ENCODE peak calls at places on chromosomes 4 and X, in nine cellular contexts. D is IMR-90, J is upper lobe of left lung, P is body of pancreas, U is ovary, B is K562, I is prostate gland, L is esophagus squamous epithelium, F is lower leg skin. T is an unnamed sample.

GRCh38 chr4:123446791-123447474 is 50.3 kb downstream of the SPRY1 start:
- DNase-seq in J (no peak), B (no peak), L (no peak), P (no peak), U (no peak), F (no peak), D (no peak), I (no peak), T (no peak)

GRCh38 chr4:2347190-2347589 is 71.3 kb downstream of the ZFYVE28 start:
- DNase-seq in B (no peak), L (no peak), P (no peak), F (no peak), J (no peak), U (no peak), D (no peak), I (no peak), T (no peak)

GRCh38 chr4:171118091-171118490 is 695.1 kb upstream of the GALNTL6 start:
- DNase-seq in B (no peak), D (no peak), U (no peak), I (no peak), J (no peak), P (no peak), F (no peak), L (no peak), T (no peak)

GRCh38 chr4:158459085-158459820 is 62.4 kb upstream of the RXFP1 start:
- DNase-seq in F (no peak), L (no peak), D (no peak), U (no peak), P (no peak), B (peak), I (no peak), J (no peak), T (no peak)

GRCh38 chr4:153595894-153596601 is 88.0 kb upstream of the TLR2 start:
- DNase-seq in B (no peak), P (no peak), F (no peak), U (no peak), L (no peak), D (no peak), I (no peak), J (no peak), T (no peak)

GRCh38 chrX:40531056-40531826 is 49.5 kb upstream of the ATP6AP2 start:
- DNase-seq in I (peak), U (no peak), J (no peak), L (no peak), P (no peak), B (no peak), D (no peak), F (no peak), T (no peak)

GRCh38 chr4:20203508-20203907 is 48.2 kb upstream of the SLIT2 start:
- DNase-seq in B (no peak), U (no peak), P (no peak), J (no peak), D (peak), F (peak), I (no peak), L (no peak), T (no peak)

GRCh38 chrX:110667706-110668105 is 127.9 kb downstream of the CHRDL1 start:
- DNase-seq in D (no peak), U (no peak), L (no peak), B (no peak), P (no peak), F (no peak), J (no peak), I (no peak), T (no peak)

GRCh38 chr4:29467044-29467717 is 1253.0 kb upstream of the PCDH7 start:
- DNase-seq in I (no peak), U (no peak), D (peak), P (no peak), F (no peak), B (no peak), J (no peak), L (no peak), T (no peak)

GRCh38 chr4:53905281-53905934 is 159.0 kb downstream of the CHIC2 start:
- DNase-seq in D (peak), B (no peak), U (no peak), I (no peak), L (no peak), P (no peak), F (no peak), J (no peak), T (no peak)

GRCh38 chr4:181745933-181746627 is 497.1 kb upstream of the TENM3 start:
- DNase-seq in U (no peak), B (no peak), I (no peak), F (no peak), D (no peak), L (no peak), P (no peak), J (no peak), T (no peak)

GRCh38 chrX:105701310-105702052 is 120.9 kb upstream of the NRK start:
- DNase-seq in U (no peak), I (no peak), P (no peak), L (no peak), F (no peak), D (no peak), B (no peak), J (no peak), T (no peak)

GRCh38 chr4:176778063-176778462 is 14.7 kb downstream of the VEGFC start:
- DNase-seq in U (no peak), L (no peak), J (no peak), I (no peak), B (no peak), D (peak), F (no peak), P (no peak), T (no peak)

GRCh38 chrX:17559728-17560379 is 177.4 kb upstream of the SCML1 start:
- DNase-seq in L (no peak), B (no peak), J (no peak), D (peak), F (no peak), I (peak), P (peak), U (no peak), T (no peak)

GRCh38 chrX:11944486-11944885 is 186.4 kb downstream of the MSL3 start:
- DNase-seq in J (no peak), I (no peak), P (no peak), D (peak), L (no peak), U (no peak), B (peak), F (no peak), T (no peak)

GRCh38 chr4:167606551-167606950 is 372.3 kb upstream of the SPOCK3 start:
- DNase-seq in L (no peak), D (no peak), B (no peak), I (no peak), P (no peak), F (no peak), J (no peak), U (no peak), T (no peak)

GRCh38 chrX:122878269-122878668 is 305.8 kb upstream of the GRIA3 start:
- DNase-seq in L (no peak), J (no peak), I (no peak), P (no peak), B (no peak), F (no peak), D (no peak), U (no peak), T (no peak)

GRCh38 chrX:53093177-53093655 is 726 bp upstream of the KANTR start:
- DNase-seq in P (peak), J (peak), U (peak), I (peak), F (peak), B (peak), D (peak), L (no peak), T (peak)

GRCh38 chr4:88240297-88240714 is 44.1 kb downstream of the PPM1K start:
- DNase-seq in D (no peak), J (no peak), I (no peak), U (no peak), P (no peak), B (no peak), L (peak), F (peak), T (peak)

GRCh38 chr4:89797117-89797516 is 39.8 kb downstream of the SNCA start:
- DNase-seq in F (peak), J (no peak), P (no peak), U (peak), I (no peak), L (no peak), B (no peak), D (peak), T (no peak)

GRCh38 chrX:329291-329910 is 10.8 kb upstream of the GTPBP6 start:
- DNase-seq in J (peak), D (no peak), L (no peak), F (no peak), B (no peak), U (peak), I (no peak), P (no peak), T (no peak)

GRCh38 chr4:127782275-127783025 is at the start of gene HSPA4L:
- DNase-seq in U (no peak), B (no peak), D (peak), I (no peak), P (peak), J (peak), L (no peak), F (peak), T (peak)
- TF ChIP-seq POLR2A in U (peak), B (peak), D (peak), I (peak), P (peak), J (peak), L (no peak), F (no peak), T (peak)

DNA sequence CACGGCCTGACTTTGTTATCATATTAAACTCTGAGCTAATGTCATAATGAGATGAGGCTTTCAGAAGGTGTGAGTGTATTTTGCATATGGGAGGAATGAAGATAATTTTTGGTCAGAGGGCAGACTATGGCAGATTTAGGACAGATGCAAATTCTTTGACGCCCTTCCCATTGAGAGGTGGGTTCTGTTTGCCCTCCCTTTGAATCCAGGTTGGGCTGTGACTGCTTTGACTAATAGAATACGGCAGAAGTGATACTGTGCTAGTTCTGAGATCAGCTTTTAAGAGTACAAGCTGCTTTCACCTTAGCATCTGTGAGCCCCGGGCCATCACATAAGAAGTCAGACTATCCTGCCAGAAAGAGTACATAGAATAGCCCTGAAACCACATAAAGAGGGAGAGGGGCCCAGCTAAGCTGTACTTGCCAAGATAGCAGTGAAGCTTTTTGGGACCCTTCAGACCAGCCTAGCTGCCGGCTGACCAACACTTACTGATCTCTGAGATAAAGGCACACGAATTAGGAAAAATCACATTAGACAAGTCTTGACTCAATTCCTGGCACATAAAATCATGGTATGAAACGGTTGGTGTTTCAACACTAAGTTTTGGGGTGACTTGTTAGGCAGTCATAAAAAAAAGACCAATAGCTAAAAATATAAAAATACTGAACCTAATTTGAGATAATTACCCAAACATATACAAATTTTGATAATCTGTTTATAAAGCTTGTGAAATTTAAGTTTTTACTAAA is 166.7 kb upstream of the SH3RF1 start:
- DNase-seq in U (no peak), P (no peak), J (no peak), B (no peak), F (no peak), D (no peak), I (no peak), L (no peak), T (no peak)
- TF ChIP-seq POLR2A in U (no peak), P (no peak), J (no peak), B (no peak), F (no peak), D (no peak), I (no peak), L (no peak), T (no peak)

GRCh38 chr4:70901607-70901983 is 574 bp upstream of the MOB1B start:
- DNase-seq in D (no peak), L (no peak), U (no peak), I (peak), B (no peak), P (no peak), J (no peak), F (no peak), T (no peak)

GRCh38 chr4:70903282-70903603 is 1.1 kb downstream of the MOB1B start:
- DNase-seq in J (no peak), P (no peak), L (no peak), B (peak), F (no peak), I (no peak), U (no peak), D (no peak), T (peak)

GRCh38 chr4:70902577-70903281 is 560 bp downstream of the MOB1B start:
- DNase-seq in J (no peak), P (no peak), L (no peak), D (peak), B (no peak), I (peak), F (no peak), U (peak), T (no peak)

DNA sequence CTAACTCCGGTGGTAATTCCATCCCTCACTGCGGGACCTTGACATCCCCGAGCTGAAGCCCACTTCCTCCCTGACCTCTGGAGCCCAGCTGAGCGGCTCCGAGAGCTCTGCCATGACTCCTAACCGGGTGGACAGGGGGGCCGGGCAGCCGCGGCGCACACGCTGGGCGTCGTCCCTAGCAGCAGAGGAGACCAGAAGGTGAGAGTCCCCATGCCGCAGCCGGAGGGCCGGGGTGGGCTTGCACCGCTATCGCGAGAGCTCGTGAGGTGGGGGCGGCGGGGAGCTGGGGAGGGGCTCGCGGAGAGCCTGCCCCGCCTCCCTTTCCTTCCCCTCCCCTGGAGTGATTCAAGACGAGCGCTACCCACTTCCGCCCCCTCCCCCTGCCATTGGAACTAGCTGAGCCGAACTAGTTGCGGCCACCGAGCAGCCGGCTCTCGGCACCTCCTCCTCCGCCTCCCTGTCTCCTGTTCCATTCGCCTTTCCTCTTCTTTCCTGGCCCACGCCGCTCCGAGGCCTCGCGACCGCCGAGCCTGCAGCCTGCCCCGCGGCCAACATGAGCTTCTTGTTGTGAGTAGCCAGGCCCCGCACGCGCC is at the start of gene MOB1B:
- DNase-seq in I (peak), J (peak), D (peak), L (peak), P (peak), F (peak), B (peak), U (peak), T (peak)
- TF ChIP-seq POLR2A in I (peak), J (peak), D (peak), L (no peak), P (peak), F (no peak), B (peak), U (peak), T (peak)

DNA sequence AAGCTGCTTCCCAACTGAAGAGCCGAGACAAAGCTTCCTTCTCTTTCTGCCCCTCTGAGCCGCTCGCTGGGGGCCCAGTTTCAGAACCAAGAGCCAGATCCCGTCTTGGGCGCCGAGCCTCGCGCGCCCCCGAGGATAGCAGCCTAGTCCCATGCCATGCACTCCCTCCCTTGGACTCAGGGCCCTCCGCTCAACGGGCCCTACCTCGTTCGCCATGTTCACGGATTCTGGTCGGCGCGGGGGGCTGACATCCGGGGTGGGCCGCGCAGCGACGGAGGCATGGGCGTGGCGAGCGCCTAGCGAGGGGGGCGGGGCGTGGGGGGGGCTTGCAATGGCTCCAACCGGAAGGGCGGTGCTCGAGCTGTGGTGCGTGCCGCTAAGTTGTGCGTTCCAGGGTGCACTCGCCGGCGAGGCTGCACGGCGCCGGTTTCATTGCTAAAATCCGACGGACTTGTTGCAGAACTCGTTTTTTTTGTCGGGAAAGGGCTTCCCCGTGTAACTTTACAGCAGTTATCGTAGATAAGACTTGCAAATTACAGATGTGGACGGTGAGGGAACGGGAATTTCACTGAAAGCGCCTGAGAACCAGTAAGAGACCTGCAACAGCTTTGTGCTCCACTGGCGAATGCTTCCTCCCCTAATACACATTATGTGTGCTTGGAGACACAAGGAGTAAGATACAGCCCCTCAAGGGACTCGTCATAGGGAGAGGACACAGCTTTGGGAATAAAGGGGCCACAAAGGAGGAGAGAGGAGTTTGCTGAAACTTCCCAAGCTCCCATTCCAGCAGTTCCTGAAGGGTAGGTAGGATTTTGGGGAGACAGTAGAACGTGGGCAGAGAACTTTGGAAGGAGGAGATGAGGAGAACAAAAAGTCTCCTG is at the start of gene ADH5:
- DNase-seq in L (peak), D (peak), P (peak), J (peak), B (peak), F (peak), I (peak), U (peak), T (peak)
- TF ChIP-seq POLR2A in L (no peak), D (peak), P (peak), J (peak), B (peak), F (no peak), I (peak), U (peak), T (peak)

GRCh38 chr4:41106081-41106480 is 108.3 kb downstream of the APBB2 start:
- DNase-seq in F (no peak), P (no peak), J (no peak), I (no peak), D (no peak), L (no peak), U (no peak), B (no peak), T (no peak)
- TF ChIP-seq POLR2A in F (no peak), P (no peak), J (no peak), I (no peak), D (no peak), L (no peak), U (no peak), B (no peak), T (no peak)

GRCh38 chrX:150959557-150959956 is 23.6 kb upstream of the HMGB3 start:
- DNase-seq in L (no peak), F (no peak), B (no peak), J (no peak), D (no peak), U (no peak), I (no peak), P (no peak), T (no peak)
- TF ChIP-seq POLR2A in L (no peak), F (no peak), B (no peak), J (no peak), D (no peak), U (no peak), I (no peak), P (no peak), T (no peak)